ENCODE peak calls at places on chromosomes 6 and 20, in five cellular contexts. One of them, this sample, is unnamed.
A peak's percentile ranks its signal among the peaks of the same experiment; 100 is the strongest.

GRCh38 chr6:22848121-22848520 is 278.8 kb downstream of the HDGFL1 start:
- DNase-seq in fibroblast of the aortic adventitia: no peak
- DNase-seq in epithelial cell of esophagus: no peak
- DNase-seq in adipocyte: no peak
- DNase-seq in CD8-positive, alpha-beta T cell: no peak
- DNase-seq in this sample: no peak

GRCh38 chr6:42340516-42340915 is 111.2 kb downstream of the TRERF1 start:
- DNase-seq in fibroblast of the aortic adventitia: no peak
- DNase-seq in epithelial cell of esophagus: no peak
- DNase-seq in adipocyte: no peak
- DNase-seq in CD8-positive, alpha-beta T cell: no peak
- DNase-seq in this sample: no peak

GRCh38 chr6:32818867-32819266 is 2.1 kb upstream of the HLA-DOB start:
- DNase-seq in fibroblast of the aortic adventitia: no peak
- DNase-seq in epithelial cell of esophagus: no peak
- DNase-seq in adipocyte: no peak
- DNase-seq in CD8-positive, alpha-beta T cell: no peak
- DNase-seq in this sample: no peak

GRCh38 chr20:46830886-46831632 is 63.6 kb upstream of the EYA2 start:
- DNase-seq in fibroblast of the aortic adventitia: no peak
- DNase-seq in epithelial cell of esophagus: no peak
- DNase-seq in adipocyte: no peak
- DNase-seq in CD8-positive, alpha-beta T cell: no peak
- DNase-seq in this sample: no peak

GRCh38 chr6:168838000-168838399 is 397.0 kb downstream of the SMOC2 start:
- DNase-seq in fibroblast of the aortic adventitia: no peak
- DNase-seq in epithelial cell of esophagus: no peak
- DNase-seq in adipocyte: no peak
- DNase-seq in CD8-positive, alpha-beta T cell: no peak
- DNase-seq in this sample: no peak

GRCh38 chr6:20693466-20694063 is 159.3 kb downstream of the CDKAL1 start:
- DNase-seq in fibroblast of the aortic adventitia: peak; percentile 24
- DNase-seq in epithelial cell of esophagus: peak; percentile 47
- DNase-seq in adipocyte: peak; percentile 19
- DNase-seq in CD8-positive, alpha-beta T cell: no peak
- DNase-seq in this sample: peak; percentile 67

GRCh38 chr20:45946149-45946970 is 11.9 kb downstream of the PCIF1 start:
- DNase-seq in fibroblast of the aortic adventitia: peak; percentile 80
- DNase-seq in epithelial cell of esophagus: peak; percentile 51
- DNase-seq in adipocyte: no peak
- DNase-seq in CD8-positive, alpha-beta T cell: peak; percentile 64
- DNase-seq in this sample: peak; percentile 97

GRCh38 chr20:46600286-46600752 is 49.9 kb upstream of the OCSTAMP start:
- DNase-seq in fibroblast of the aortic adventitia: no peak
- DNase-seq in epithelial cell of esophagus: peak; percentile 24
- DNase-seq in adipocyte: no peak
- DNase-seq in CD8-positive, alpha-beta T cell: no peak
- DNase-seq in this sample: no peak

GRCh38 chr20:62876826-62877728 is 15.5 kb upstream of the TCFL5 start:
- DNase-seq in fibroblast of the aortic adventitia: peak; percentile 63
- DNase-seq in epithelial cell of esophagus: no peak
- DNase-seq in adipocyte: no peak
- DNase-seq in CD8-positive, alpha-beta T cell: no peak
- DNase-seq in this sample: no peak

GRCh38 chr6:121260651-121261102 is 73.6 kb downstream of the TBC1D32 start:
- DNase-seq in fibroblast of the aortic adventitia: peak; percentile 92
- DNase-seq in epithelial cell of esophagus: peak; percentile 7
- DNase-seq in adipocyte: peak; percentile 10
- DNase-seq in CD8-positive, alpha-beta T cell: no peak
- DNase-seq in this sample: peak; percentile 83

GRCh38 chr6:36800223-36801095 is 38.8 kb downstream of the CPNE5 start:
- DNase-seq in fibroblast of the aortic adventitia: no peak
- DNase-seq in epithelial cell of esophagus: peak; percentile 6
- DNase-seq in adipocyte: no peak
- DNase-seq in CD8-positive, alpha-beta T cell: no peak
- DNase-seq in this sample: no peak

GRCh38 chr6:143368426-143368825 is 82.1 kb downstream of the ADAT2 start:
- DNase-seq in fibroblast of the aortic adventitia: peak; percentile 62
- DNase-seq in epithelial cell of esophagus: peak; percentile 68
- DNase-seq in adipocyte: peak; percentile 30
- DNase-seq in CD8-positive, alpha-beta T cell: no peak
- DNase-seq in this sample: peak; percentile 22

GRCh38 chr20:33532753-33533459 is 43.0 kb downstream of the CBFA2T2 start:
- DNase-seq in fibroblast of the aortic adventitia: peak; percentile 58
- DNase-seq in epithelial cell of esophagus: no peak
- DNase-seq in adipocyte: peak; percentile 25
- DNase-seq in CD8-positive, alpha-beta T cell: no peak
- DNase-seq in this sample: peak; percentile 68

GRCh38 chr6:106226676-106227075 is 98.9 kb downstream of the ATG5 start:
- DNase-seq in fibroblast of the aortic adventitia: no peak
- DNase-seq in epithelial cell of esophagus: no peak
- DNase-seq in adipocyte: no peak
- DNase-seq in CD8-positive, alpha-beta T cell: no peak
- DNase-seq in this sample: no peak

GRCh38 chr6:30450908-30451818 is 38.1 kb upstream of the HLA-E start:
- DNase-seq in fibroblast of the aortic adventitia: peak; percentile 54
- DNase-seq in epithelial cell of esophagus: peak; percentile 50
- DNase-seq in adipocyte: peak; percentile 69
- DNase-seq in CD8-positive, alpha-beta T cell: peak; percentile 78
- DNase-seq in this sample: peak; percentile 70

GRCh38 chr6:16437984-16438383 is 199.6 kb downstream of the GMPR start:
- DNase-seq in fibroblast of the aortic adventitia: no peak
- DNase-seq in epithelial cell of esophagus: no peak
- DNase-seq in adipocyte: no peak
- DNase-seq in CD8-positive, alpha-beta T cell: no peak
- DNase-seq in this sample: no peak

GRCh38 chr20:47360207-47360488 is 3.6 kb upstream of the ZMYND8 start:
- DNase-seq in fibroblast of the aortic adventitia: peak; percentile 88
- DNase-seq in epithelial cell of esophagus: peak; percentile 98
- DNase-seq in adipocyte: peak; percentile 78
- DNase-seq in CD8-positive, alpha-beta T cell: no peak
- DNase-seq in this sample: peak; percentile 90

GRCh38 chr6:13135152-13135551 is 193.2 kb downstream of the TBC1D7 start:
- DNase-seq in fibroblast of the aortic adventitia: no peak
- DNase-seq in epithelial cell of esophagus: no peak
- DNase-seq in adipocyte: no peak
- DNase-seq in CD8-positive, alpha-beta T cell: no peak
- DNase-seq in this sample: no peak

GRCh38 chr6:109465772-109466171 is 10.2 kb upstream of the MICAL1 start:
- DNase-seq in fibroblast of the aortic adventitia: no peak
- DNase-seq in epithelial cell of esophagus: no peak
- DNase-seq in adipocyte: no peak
- DNase-seq in CD8-positive, alpha-beta T cell: no peak
- DNase-seq in this sample: no peak

GRCh38 chr6:30013296-30013922 is 47.7 kb upstream of the POLR1H start:
- DNase-seq in fibroblast of the aortic adventitia: peak; percentile 7
- DNase-seq in epithelial cell of esophagus: no peak
- DNase-seq in adipocyte: peak; percentile 34
- DNase-seq in CD8-positive, alpha-beta T cell: peak; percentile 58
- DNase-seq in this sample: peak; percentile 14

GRCh38 chr6:6328451-6328850 is 8.0 kb upstream of the F13A1 start:
- DNase-seq in fibroblast of the aortic adventitia: no peak
- DNase-seq in epithelial cell of esophagus: no peak
- DNase-seq in adipocyte: no peak
- DNase-seq in CD8-positive, alpha-beta T cell: no peak
- DNase-seq in this sample: no peak

GRCh38 chr6:14172575-14172974 is 55.0 kb downstream of the CD83 start:
- DNase-seq in fibroblast of the aortic adventitia: peak; percentile 21
- DNase-seq in epithelial cell of esophagus: peak; percentile 25
- DNase-seq in adipocyte: no peak
- DNase-seq in CD8-positive, alpha-beta T cell: no peak
- DNase-seq in this sample: peak; percentile 8

GRCh38 chr6:152680879-152681517 is 16.7 kb upstream of the MYCT1 start:
- DNase-seq in fibroblast of the aortic adventitia: no peak
- DNase-seq in epithelial cell of esophagus: no peak
- DNase-seq in adipocyte: no peak
- DNase-seq in CD8-positive, alpha-beta T cell: no peak
- DNase-seq in this sample: no peak
- H3K4me3 ChIP-seq in fibroblast of the aortic adventitia: no peak overlapping the region
- H3K4me3 ChIP-seq in epithelial cell of esophagus: no peak overlapping the region
- H3K4me3 ChIP-seq in adipocyte: no peak overlapping the region
- H3K4me3 ChIP-seq in CD8-positive, alpha-beta T cell: no peak overlapping the region
- H3K4me3 ChIP-seq in this sample: no peak overlapping the region

GRCh38 chr6:53692172-53692571 is 26.6 kb upstream of the KLHL31 start:
- DNase-seq in fibroblast of the aortic adventitia: no peak
- DNase-seq in epithelial cell of esophagus: no peak
- DNase-seq in adipocyte: no peak
- DNase-seq in CD8-positive, alpha-beta T cell: no peak
- DNase-seq in this sample: no peak

GRCh38 chr6:53694800-53695394 is 29.3 kb upstream of the KLHL31 start:
- DNase-seq in fibroblast of the aortic adventitia: no peak
- DNase-seq in epithelial cell of esophagus: no peak
- DNase-seq in adipocyte: no peak
- DNase-seq in CD8-positive, alpha-beta T cell: no peak
- DNase-seq in this sample: no peak

GRCh38 chr6:53691667-53692133 is 26.1 kb upstream of the KLHL31 start:
- DNase-seq in fibroblast of the aortic adventitia: peak; percentile 14
- DNase-seq in epithelial cell of esophagus: peak; percentile 63
- DNase-seq in adipocyte: peak; percentile 2
- DNase-seq in CD8-positive, alpha-beta T cell: no peak
- DNase-seq in this sample: peak; percentile 3

GRCh38 chr6:53699462-53699861 is 33.9 kb upstream of the KLHL31 start:
- DNase-seq in fibroblast of the aortic adventitia: no peak
- DNase-seq in epithelial cell of esophagus: no peak
- DNase-seq in adipocyte: no peak
- DNase-seq in CD8-positive, alpha-beta T cell: no peak
- DNase-seq in this sample: no peak

GRCh38 chr6:53696351-53696750 is 30.8 kb upstream of the KLHL31 start:
- DNase-seq in fibroblast of the aortic adventitia: no peak
- DNase-seq in epithelial cell of esophagus: no peak
- DNase-seq in adipocyte: no peak
- DNase-seq in CD8-positive, alpha-beta T cell: no peak
- DNase-seq in this sample: no peak
- H3K4me3 ChIP-seq in fibroblast of the aortic adventitia: no peak overlapping the region
- H3K4me3 ChIP-seq in epithelial cell of esophagus: no peak overlapping the region
- H3K4me3 ChIP-seq in adipocyte: no peak overlapping the region
- H3K4me3 ChIP-seq in CD8-positive, alpha-beta T cell: no peak overlapping the region
- H3K4me3 ChIP-seq in this sample: no peak overlapping the region

DNA sequence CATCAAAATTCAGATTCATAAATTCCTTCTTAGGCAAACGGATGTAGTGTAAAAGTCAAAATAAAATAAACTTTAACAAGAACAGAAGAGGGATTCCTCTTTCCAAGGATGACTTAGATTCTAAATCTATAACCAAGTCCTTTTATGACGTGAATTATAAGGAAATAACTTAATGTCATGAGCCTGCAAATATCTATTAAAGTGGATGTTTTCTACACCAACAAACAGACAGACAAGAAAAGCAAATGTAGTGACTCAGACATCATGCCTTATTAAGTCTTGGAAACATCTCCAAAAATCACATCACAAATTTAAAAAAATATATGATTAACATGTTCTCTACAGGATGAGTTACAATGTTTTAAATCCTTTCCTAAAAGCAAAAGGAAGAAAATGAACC is 397.1 kb downstream of the ESR1 start:
- DNase-seq in fibroblast of the aortic adventitia: no peak
- DNase-seq in epithelial cell of esophagus: no peak
- DNase-seq in adipocyte: peak; percentile 4
- DNase-seq in CD8-positive, alpha-beta T cell: no peak
- DNase-seq in this sample: no peak
- H3K4me3 ChIP-seq in fibroblast of the aortic adventitia: no peak overlapping the region
- H3K4me3 ChIP-seq in epithelial cell of esophagus: no peak overlapping the region
- H3K4me3 ChIP-seq in adipocyte: no peak overlapping the region
- H3K4me3 ChIP-seq in CD8-positive, alpha-beta T cell: no peak overlapping the region
- H3K4me3 ChIP-seq in this sample: no peak overlapping the region

GRCh38 chr6:28941681-28942448 is 18.1 kb upstream of the TRIM27 start:
- DNase-seq in fibroblast of the aortic adventitia: peak; percentile 18
- DNase-seq in epithelial cell of esophagus: no peak
- DNase-seq in adipocyte: peak; percentile 13
- DNase-seq in CD8-positive, alpha-beta T cell: no peak
- DNase-seq in this sample: no peak
- H3K4me3 ChIP-seq in fibroblast of the aortic adventitia: peak overlapping the region; percentile 72
- H3K4me3 ChIP-seq in epithelial cell of esophagus: peak overlapping the region; percentile 92
- H3K4me3 ChIP-seq in adipocyte: peak overlapping the region; percentile 90
- H3K4me3 ChIP-seq in CD8-positive, alpha-beta T cell: peak overlapping the region; percentile 81
- H3K4me3 ChIP-seq in this sample: peak overlapping the region; percentile 86